ENCODE peak calls at places on chromosomes 4 and X, in ten cellular contexts. One of them, this sample, is unnamed.

GRCh38 chrX:47191331-47191730 is 2.3 kb upstream of the UBA1 start:
- DNase-seq in tibial artery: no peak
- DNase-seq in NB4: peak; percentile 38
- DNase-seq in lower lobe of right lung: no peak
- DNase-seq in esophagus squamous epithelium: no peak
- DNase-seq in fibroblast of the aortic adventitia: no peak
- DNase-seq in fibroblast of mammary gland: peak; percentile 12
- DNase-seq in IMR-90: no peak
- DNase-seq in prostate gland: no peak
- DNase-seq in lower leg skin: no peak
- DNase-seq in this sample: no peak

GRCh38 chr4:111748157-111748556 is 397.1 kb upstream of the FAM241A start:
- DNase-seq in tibial artery: no peak
- DNase-seq in NB4: no peak
- DNase-seq in lower lobe of right lung: no peak
- DNase-seq in esophagus squamous epithelium: no peak
- DNase-seq in fibroblast of the aortic adventitia: no peak
- DNase-seq in fibroblast of mammary gland: no peak
- DNase-seq in IMR-90: no peak
- DNase-seq in prostate gland: no peak
- DNase-seq in lower leg skin: no peak
- DNase-seq in this sample: no peak

GRCh38 chr4:27018076-27018475 is 157.4 kb downstream of the STIM2 start:
- DNase-seq in tibial artery: no peak
- DNase-seq in NB4: no peak
- DNase-seq in lower lobe of right lung: no peak
- DNase-seq in esophagus squamous epithelium: no peak
- DNase-seq in fibroblast of the aortic adventitia: no peak
- DNase-seq in fibroblast of mammary gland: no peak
- DNase-seq in IMR-90: no peak
- DNase-seq in prostate gland: no peak
- DNase-seq in lower leg skin: no peak
- DNase-seq in this sample: no peak

GRCh38 chr4:186792994-186793393 is 69.3 kb upstream of the FAT1 start:
- DNase-seq in tibial artery: no peak
- DNase-seq in NB4: no peak
- DNase-seq in lower lobe of right lung: no peak
- DNase-seq in esophagus squamous epithelium: no peak
- DNase-seq in fibroblast of the aortic adventitia: peak; percentile 26
- DNase-seq in fibroblast of mammary gland: peak; percentile 77
- DNase-seq in IMR-90: peak; percentile 68
- DNase-seq in prostate gland: no peak
- DNase-seq in lower leg skin: no peak
- DNase-seq in this sample: no peak

GRCh38 chr4:74446193-74446868 is 1.4 kb downstream of the AREG start:
- DNase-seq in tibial artery: no peak
- DNase-seq in NB4: no peak
- DNase-seq in lower lobe of right lung: no peak
- DNase-seq in esophagus squamous epithelium: no peak
- DNase-seq in fibroblast of the aortic adventitia: no peak
- DNase-seq in fibroblast of mammary gland: no peak
- DNase-seq in IMR-90: no peak
- DNase-seq in prostate gland: no peak
- DNase-seq in lower leg skin: no peak
- DNase-seq in this sample: no peak

GRCh38 chr4:11724731-11725130 is 296.0 kb upstream of the HS3ST1 start:
- DNase-seq in tibial artery: no peak
- DNase-seq in NB4: no peak
- DNase-seq in lower lobe of right lung: no peak
- DNase-seq in esophagus squamous epithelium: no peak
- DNase-seq in fibroblast of the aortic adventitia: peak; percentile 83
- DNase-seq in fibroblast of mammary gland: peak; percentile 69
- DNase-seq in IMR-90: peak; percentile 82
- DNase-seq in prostate gland: no peak
- DNase-seq in lower leg skin: no peak
- DNase-seq in this sample: no peak

GRCh38 chr4:75087865-75088264 is 154.9 kb downstream of the PARM1 start:
- DNase-seq in tibial artery: no peak
- DNase-seq in NB4: no peak
- DNase-seq in lower lobe of right lung: no peak
- DNase-seq in esophagus squamous epithelium: no peak
- DNase-seq in fibroblast of the aortic adventitia: no peak
- DNase-seq in fibroblast of mammary gland: no peak
- DNase-seq in IMR-90: no peak
- DNase-seq in prostate gland: no peak
- DNase-seq in lower leg skin: no peak
- DNase-seq in this sample: no peak

GRCh38 chr4:65880594-65880993 is 210.3 kb upstream of the EPHA5 start:
- DNase-seq in tibial artery: no peak
- DNase-seq in NB4: peak; percentile 19
- DNase-seq in lower lobe of right lung: no peak
- DNase-seq in esophagus squamous epithelium: no peak
- DNase-seq in fibroblast of the aortic adventitia: peak; percentile 8
- DNase-seq in fibroblast of mammary gland: no peak
- DNase-seq in IMR-90: no peak
- DNase-seq in prostate gland: no peak
- DNase-seq in lower leg skin: no peak
- DNase-seq in this sample: no peak

GRCh38 chrX:22699591-22700091 is 300.1 kb upstream of the DDX53 start:
- DNase-seq in tibial artery: peak; percentile 63
- DNase-seq in NB4: no peak
- DNase-seq in lower lobe of right lung: no peak
- DNase-seq in esophagus squamous epithelium: no peak
- DNase-seq in fibroblast of the aortic adventitia: peak; percentile 82
- DNase-seq in fibroblast of mammary gland: peak; percentile 69
- DNase-seq in IMR-90: peak; percentile 90
- DNase-seq in prostate gland: peak; percentile 3
- DNase-seq in lower leg skin: peak; percentile 15
- DNase-seq in this sample: no peak

GRCh38 chrX:73916931-73917657 is 354.1 kb downstream of the CHIC1 start:
- DNase-seq in tibial artery: no peak
- DNase-seq in NB4: peak; percentile 65
- DNase-seq in lower lobe of right lung: no peak
- DNase-seq in esophagus squamous epithelium: no peak
- DNase-seq in fibroblast of the aortic adventitia: peak; percentile 94
- DNase-seq in fibroblast of mammary gland: peak; percentile 86
- DNase-seq in IMR-90: peak; percentile 91
- DNase-seq in prostate gland: no peak
- DNase-seq in lower leg skin: no peak
- DNase-seq in this sample: no peak

GRCh38 chr4:63460075-63460474 is 949.2 kb downstream of the TECRL start:
- DNase-seq in tibial artery: no peak
- DNase-seq in NB4: no peak
- DNase-seq in lower lobe of right lung: no peak
- DNase-seq in esophagus squamous epithelium: no peak
- DNase-seq in fibroblast of the aortic adventitia: no peak
- DNase-seq in fibroblast of mammary gland: no peak
- DNase-seq in IMR-90: no peak
- DNase-seq in prostate gland: no peak
- DNase-seq in lower leg skin: no peak
- DNase-seq in this sample: no peak

GRCh38 chr4:100511906-100512305 is 5.9 kb downstream of the EMCN start:
- DNase-seq in tibial artery: no peak
- DNase-seq in NB4: no peak
- DNase-seq in lower lobe of right lung: no peak
- DNase-seq in esophagus squamous epithelium: no peak
- DNase-seq in fibroblast of the aortic adventitia: no peak
- DNase-seq in fibroblast of mammary gland: no peak
- DNase-seq in IMR-90: no peak
- DNase-seq in prostate gland: no peak
- DNase-seq in lower leg skin: no peak
- DNase-seq in this sample: no peak

DNA sequence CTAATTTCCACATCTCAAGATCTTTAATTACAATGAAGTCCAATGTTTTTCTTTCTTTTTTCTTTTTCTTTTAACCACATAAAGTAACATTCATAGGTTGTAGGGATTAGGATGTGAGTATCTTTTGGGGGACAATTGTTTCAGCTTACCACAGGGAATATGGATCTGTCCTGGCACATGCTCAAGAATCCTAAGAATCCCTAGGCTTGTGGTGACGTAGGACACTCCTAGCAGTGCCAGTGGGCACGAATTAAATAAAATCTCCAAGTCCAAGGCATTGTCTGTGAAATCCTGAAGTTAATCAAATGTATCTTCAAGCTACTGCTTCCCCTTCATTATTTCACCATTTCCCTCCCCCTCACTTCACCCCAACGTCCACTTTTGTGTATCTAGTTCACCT is 2.6 kb upstream of the LAS1L start:
- DNase-seq in tibial artery: no peak
- DNase-seq in NB4: no peak
- DNase-seq in lower lobe of right lung: no peak
- DNase-seq in esophagus squamous epithelium: no peak
- DNase-seq in fibroblast of the aortic adventitia: peak; percentile 14
- DNase-seq in fibroblast of mammary gland: no peak
- DNase-seq in IMR-90: no peak
- DNase-seq in prostate gland: no peak
- DNase-seq in lower leg skin: no peak
- DNase-seq in this sample: no peak
- TF ChIP-seq CTCF in tibial artery: no peak
- TF ChIP-seq CTCF in NB4: no peak
- TF ChIP-seq CTCF in lower lobe of right lung: no peak
- TF ChIP-seq CTCF in esophagus squamous epithelium: no peak
- TF ChIP-seq CTCF in fibroblast of the aortic adventitia: no peak
- TF ChIP-seq CTCF in fibroblast of mammary gland: no peak
- TF ChIP-seq CTCF in IMR-90: no peak
- TF ChIP-seq CTCF in prostate gland: no peak
- TF ChIP-seq CTCF in lower leg skin: no peak
- TF ChIP-seq CTCF in this sample: no peak

DNA sequence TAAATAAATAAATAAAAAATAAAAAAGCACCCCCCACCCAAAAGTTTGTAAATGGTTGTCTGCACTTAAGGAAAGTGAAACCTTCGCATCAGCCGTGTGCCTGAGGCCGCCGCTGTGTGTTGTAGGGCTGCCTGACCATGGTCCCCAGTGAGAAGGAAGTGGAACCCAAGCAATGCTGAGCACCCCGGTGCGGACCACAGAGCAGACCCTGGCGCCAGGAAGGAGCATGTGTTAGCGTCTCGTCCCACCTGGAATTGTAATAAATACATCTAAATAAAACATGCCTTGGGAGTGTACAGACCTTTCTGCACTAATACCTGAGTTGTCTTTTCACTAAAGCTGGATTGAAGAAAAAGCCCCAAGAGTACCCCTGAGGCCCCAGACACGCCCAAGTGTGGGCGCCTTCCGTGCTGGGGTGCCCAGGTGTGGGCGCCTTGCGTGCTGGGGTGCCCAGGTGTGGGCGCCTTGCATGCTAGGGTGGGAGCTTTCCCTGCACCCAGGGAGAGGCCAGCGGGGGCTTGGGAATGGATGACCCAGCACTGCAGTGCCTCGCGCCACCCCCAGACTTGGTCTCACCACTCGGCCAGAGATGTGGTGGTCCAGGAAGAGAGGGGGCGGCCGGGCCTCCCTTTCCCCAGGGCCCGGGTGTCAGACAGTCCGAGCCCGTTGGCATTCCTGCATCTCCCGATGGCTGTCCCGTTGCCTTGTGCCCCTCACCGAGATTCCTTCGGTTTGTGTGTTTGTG is 33.7 kb downstream of the HTT-AS start:
- DNase-seq in tibial artery: no peak
- DNase-seq in NB4: no peak
- DNase-seq in lower lobe of right lung: no peak
- DNase-seq in esophagus squamous epithelium: no peak
- DNase-seq in fibroblast of the aortic adventitia: no peak
- DNase-seq in fibroblast of mammary gland: no peak
- DNase-seq in IMR-90: no peak
- DNase-seq in prostate gland: no peak
- DNase-seq in lower leg skin: no peak
- DNase-seq in this sample: no peak
- H3K4me3 ChIP-seq in tibial artery: peak overlapping the region; percentile 49
- H3K4me3 ChIP-seq in NB4: no peak overlapping the region
- H3K4me3 ChIP-seq in lower lobe of right lung: peak overlapping the region; percentile 66
- H3K4me3 ChIP-seq in esophagus squamous epithelium: peak overlapping the region; percentile 43
- H3K4me3 ChIP-seq in fibroblast of the aortic adventitia: no peak overlapping the region
- H3K4me3 ChIP-seq in fibroblast of mammary gland: peak overlapping the region; percentile 37
- H3K4me3 ChIP-seq in IMR-90: no peak overlapping the region
- H3K4me3 ChIP-seq in prostate gland: no peak overlapping the region
- H3K4me3 ChIP-seq in lower leg skin: no peak overlapping the region
- H3K4me3 ChIP-seq in this sample: no peak overlapping the region

GRCh38 chrX:118973389-118974087 is 880 bp upstream of the LONRF3 start:
- DNase-seq in tibial artery: peak; percentile 67
- DNase-seq in NB4: peak; percentile 20
- DNase-seq in lower lobe of right lung: peak; percentile 48
- DNase-seq in esophagus squamous epithelium: no peak
- DNase-seq in fibroblast of the aortic adventitia: no peak
- DNase-seq in fibroblast of mammary gland: no peak
- DNase-seq in IMR-90: no peak
- DNase-seq in prostate gland: no peak
- DNase-seq in lower leg skin: no peak
- DNase-seq in this sample: no peak

GRCh38 chrX:118975831-118976598 is 1.6 kb downstream of the LONRF3 start:
- DNase-seq in tibial artery: peak; percentile 94
- DNase-seq in NB4: peak; percentile 92
- DNase-seq in lower lobe of right lung: peak; percentile 90
- DNase-seq in esophagus squamous epithelium: no peak
- DNase-seq in fibroblast of the aortic adventitia: peak; percentile 11
- DNase-seq in fibroblast of mammary gland: peak; percentile 19
- DNase-seq in IMR-90: peak; percentile 3
- DNase-seq in prostate gland: peak; percentile 25
- DNase-seq in lower leg skin: peak; percentile 66
- DNase-seq in this sample: no peak

GRCh38 chrX:118974088-118974907 is at the start of gene LONRF3:
- DNase-seq in tibial artery: peak; percentile 89
- DNase-seq in NB4: peak; percentile 86
- DNase-seq in lower lobe of right lung: peak; percentile 88
- DNase-seq in esophagus squamous epithelium: no peak
- DNase-seq in fibroblast of the aortic adventitia: peak; percentile 41
- DNase-seq in fibroblast of mammary gland: peak; percentile 42
- DNase-seq in IMR-90: peak; percentile 3
- DNase-seq in prostate gland: peak; percentile 68
- DNase-seq in lower leg skin: peak; percentile 80
- DNase-seq in this sample: no peak

GRCh38 chrX:118976599-118977340 is 2.4 kb downstream of the LONRF3 start:
- DNase-seq in tibial artery: peak; percentile 79
- DNase-seq in NB4: peak; percentile 48
- DNase-seq in lower lobe of right lung: peak; percentile 79
- DNase-seq in esophagus squamous epithelium: no peak
- DNase-seq in fibroblast of the aortic adventitia: no peak
- DNase-seq in fibroblast of mammary gland: no peak
- DNase-seq in IMR-90: no peak
- DNase-seq in prostate gland: peak; percentile 6
- DNase-seq in lower leg skin: peak; percentile 18
- DNase-seq in this sample: no peak

GRCh38 chrX:118974908-118975671 is 672 bp downstream of the LONRF3 start:
- DNase-seq in tibial artery: peak; percentile 69
- DNase-seq in NB4: peak; percentile 74
- DNase-seq in lower lobe of right lung: peak; percentile 68
- DNase-seq in esophagus squamous epithelium: no peak
- DNase-seq in fibroblast of the aortic adventitia: no peak
- DNase-seq in fibroblast of mammary gland: no peak
- DNase-seq in IMR-90: no peak
- DNase-seq in prostate gland: peak; percentile 6
- DNase-seq in lower leg skin: no peak
- DNase-seq in this sample: no peak
- TF ChIP-seq CTCF in tibial artery: no peak
- TF ChIP-seq CTCF in NB4: no peak
- TF ChIP-seq CTCF in lower lobe of right lung: no peak
- TF ChIP-seq CTCF in esophagus squamous epithelium: no peak
- TF ChIP-seq CTCF in fibroblast of the aortic adventitia: no peak
- TF ChIP-seq CTCF in fibroblast of mammary gland: no peak
- TF ChIP-seq CTCF in IMR-90: no peak
- TF ChIP-seq CTCF in prostate gland: no peak
- TF ChIP-seq CTCF in lower leg skin: no peak
- TF ChIP-seq CTCF in this sample: no peak

GRCh38 chr4:158783775-158784174 is 14.9 kb downstream of the FNIP2 start:
- DNase-seq in tibial artery: no peak
- DNase-seq in NB4: peak; percentile 4
- DNase-seq in lower lobe of right lung: no peak
- DNase-seq in esophagus squamous epithelium: no peak
- DNase-seq in fibroblast of the aortic adventitia: no peak
- DNase-seq in fibroblast of mammary gland: peak; percentile 56
- DNase-seq in IMR-90: peak; percentile 76
- DNase-seq in prostate gland: no peak
- DNase-seq in lower leg skin: no peak
- DNase-seq in this sample: no peak
- H3K4me3 ChIP-seq in tibial artery: no peak overlapping the region
- H3K4me3 ChIP-seq in NB4: no peak overlapping the region
- H3K4me3 ChIP-seq in lower lobe of right lung: no peak overlapping the region
- H3K4me3 ChIP-seq in esophagus squamous epithelium: no peak overlapping the region
- H3K4me3 ChIP-seq in fibroblast of the aortic adventitia: no peak overlapping the region
- H3K4me3 ChIP-seq in fibroblast of mammary gland: no peak overlapping the region
- H3K4me3 ChIP-seq in IMR-90: no peak overlapping the region
- H3K4me3 ChIP-seq in prostate gland: no peak overlapping the region
- H3K4me3 ChIP-seq in lower leg skin: no peak overlapping the region
- H3K4me3 ChIP-seq in this sample: no peak overlapping the region